ENCODE peak calls at places on chromosomes 6 and 20, in eight cellular contexts. Q, Y, I, T, J, U, B and V are unnamed samples.

GRCh38 chr6:23354004-23354403 is 772.0 kb upstream of the NRSN1 start:
- DNase-seq in Q (no peak), Y (no peak), I (no peak), T (no peak), J (no peak), U (no peak), B (no peak), V (no peak)

GRCh38 chr6:53151676-53152075 is 3.0 kb upstream of the GCM1 start:
- DNase-seq in Q (no peak), Y (no peak), I (no peak), T (no peak), J (no peak), U (peak; percentile 80), B (no peak), V (no peak)

GRCh38 chr6:148166339-148166949 is 176.2 kb upstream of the SASH1 start:
- DNase-seq in Q (no peak), Y (no peak), I (peak; percentile 59), T (no peak), J (no peak), U (peak; percentile 80), B (no peak), V (no peak)

GRCh38 chr6:133040025-133040838 is 200.9 kb upstream of the EYA4 start:
- DNase-seq in Q (no peak), Y (no peak), I (peak; percentile 23), T (no peak), J (no peak), U (no peak), B (no peak), V (no peak)

GRCh38 chr6:161618816-161619454 is 345.1 kb upstream of the AGPAT4 start:
- DNase-seq in Q (no peak), Y (no peak), I (peak; percentile 78), T (no peak), J (no peak), U (peak; percentile 79), B (no peak), V (no peak)

GRCh38 chr6:6890400-6890858 is 217.3 kb upstream of the RREB1 start:
- DNase-seq in Q (no peak), Y (no peak), I (no peak), T (peak; percentile 46), J (no peak), U (no peak), B (peak; percentile 67), V (no peak)

GRCh38 chr6:153145591-153145990 is 14.5 kb upstream of the RGS17 start:
- DNase-seq in Q (no peak), Y (no peak), I (no peak), T (no peak), J (no peak), U (no peak), B (no peak), V (no peak)

GRCh38 chr6:158642097-158642601 is 2.4 kb downstream of the DYNLT1 start:
- DNase-seq in Q (no peak), Y (no peak), I (peak; percentile 95), T (peak; percentile 37), J (no peak), U (no peak), B (no peak), V (no peak)

GRCh38 chr6:43297644-43298564 is at the start of gene SLC22A7:
- DNase-seq in Q (no peak), Y (no peak), I (no peak), T (no peak), J (no peak), U (no peak), B (no peak), V (no peak)

GRCh38 chr20:24989162-24989561 is 3.4 kb downstream of the APMAP start:
- DNase-seq in Q (no peak), Y (no peak), I (no peak), T (no peak), J (no peak), U (no peak), B (no peak), V (no peak)

GRCh38 chr6:45703041-45703739 is 312.5 kb downstream of the CLIC5 start:
- DNase-seq in Q (no peak), Y (no peak), I (peak; percentile 78), T (no peak), J (no peak), U (peak; percentile 38), B (no peak), V (no peak)

GRCh38 chr6:40583694-40584093 is 3.5 kb downstream of the LRFN2 start:
- DNase-seq in Q (no peak), Y (no peak), I (no peak), T (no peak), J (no peak), U (no peak), B (no peak), V (no peak)

GRCh38 chr6:89487864-89488263 is 54.9 kb downstream of the ANKRD6 start:
- DNase-seq in Q (no peak), Y (no peak), I (no peak), T (no peak), J (no peak), U (no peak), B (no peak), V (no peak)

GRCh38 chr20:13625241-13625981 is 13.3 kb downstream of the TASP1 start:
- DNase-seq in Q (no peak), Y (no peak), I (no peak), T (no peak), J (no peak), U (no peak), B (no peak), V (no peak)

GRCh38 chr20:9301129-9302072 is 213.0 kb upstream of the LAMP5 start:
- DNase-seq in Q (no peak), Y (no peak), I (peak; percentile 77), T (no peak), J (no peak), U (no peak), B (no peak), V (no peak)

GRCh38 chr20:58003525-58003924 is 224.9 kb downstream of the ANKRD60 start:
- DNase-seq in Q (no peak), Y (no peak), I (no peak), T (no peak), J (peak; percentile 41), U (peak; percentile 51), B (no peak), V (no peak)

GRCh38 chr6:140897349-140897748 is 1235.4 kb upstream of the GJE1 start:
- DNase-seq in Q (no peak), Y (no peak), I (no peak), T (no peak), J (no peak), U (no peak), B (no peak), V (no peak)

GRCh38 chr20:47466193-47466592 is 35.5 kb upstream of the NCOA3 start:
- DNase-seq in Q (no peak), Y (no peak), I (no peak), T (no peak), J (no peak), U (peak; percentile 40), B (no peak), V (no peak)

GRCh38 chr6:155599571-155599970 is 143.9 kb upstream of the NOX3 start:
- DNase-seq in Q (no peak), Y (no peak), I (no peak), T (no peak), J (no peak), U (no peak), B (no peak), V (no peak)

GRCh38 chr6:87789198-87789899 is 87.3 kb upstream of the AKIRIN2 start:
- DNase-seq in Q (no peak), Y (no peak), I (peak; percentile 48), T (peak; percentile 50), J (no peak), U (no peak), B (no peak), V (no peak)

GRCh38 chr6:111753573-111753972 is 119.7 kb downstream of the FYN start:
- DNase-seq in Q (no peak), Y (no peak), I (no peak), T (no peak), J (no peak), U (no peak), B (no peak), V (no peak)

GRCh38 chr20:10414982-10415650 is 18.9 kb downstream of the MKKS start:
- DNase-seq in Q (no peak), Y (no peak), I (peak; percentile 42), T (no peak), J (no peak), U (no peak), B (no peak), V (no peak)

GRCh38 chr6:100184473-100184872 is 190.4 kb upstream of the MCHR2 start:
- DNase-seq in Q (no peak), Y (no peak), I (no peak), T (no peak), J (no peak), U (no peak), B (no peak), V (no peak)
- H3K27ac ChIP-seq in Q (no peak overlapping the region), Y (no peak overlapping the region), I (no peak overlapping the region), T (no peak overlapping the region), J (no peak overlapping the region), U (no peak overlapping the region), B (no peak overlapping the region), V (no peak overlapping the region)

GRCh38 chr6:85868685-85869084 is 226.0 kb upstream of the SYNCRIP start:
- DNase-seq in Q (no peak), Y (no peak), I (no peak), T (no peak), J (no peak), U (no peak), B (no peak), V (no peak)
- H3K4me1 ChIP-seq in Q (no peaks in the 10 kb centered on the region), Y (peaks cover 5% of the 10 kb centered on the region), I (no peaks in the 10 kb centered on the region), T (peaks cover 8% of the 10 kb centered on the region), J (peaks cover 28% of the 10 kb centered on the region), U (peaks cover 27% of the 10 kb centered on the region), B (no peaks in the 10 kb centered on the region), V (no peaks in the 10 kb centered on the region)

DNA sequence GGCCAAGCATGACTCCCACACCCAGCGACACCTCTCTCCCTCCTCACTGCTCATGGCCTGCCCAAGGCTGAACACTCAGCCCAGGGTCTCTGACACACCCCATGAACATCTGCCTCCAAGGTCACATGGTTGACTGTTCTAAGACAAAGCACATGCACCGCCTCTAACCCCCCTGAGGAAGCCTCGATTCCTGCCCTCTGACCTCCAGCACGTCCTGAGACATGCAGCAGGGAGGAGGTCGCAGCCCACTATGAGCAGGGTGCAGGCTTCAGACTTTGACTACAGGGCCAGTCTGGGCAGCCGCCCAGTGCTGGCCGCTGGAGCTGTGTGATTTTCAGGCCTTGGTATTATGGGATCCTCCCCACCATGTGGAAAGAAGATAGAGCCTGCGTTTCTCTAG is 46.2 kb downstream of the RRBP1 start:
- DNase-seq in Q (no peak), Y (no peak), I (no peak), T (no peak), J (no peak), U (no peak), B (peak; percentile 62), V (no peak)
- H3K27ac ChIP-seq in Q (no peak overlapping the region), Y (no peak overlapping the region), I (peak overlapping the region; percentile 41), T (no peak overlapping the region), J (no peak overlapping the region), U (no peak overlapping the region), B (no peak overlapping the region), V (no peak overlapping the region)

GRCh38 chr20:37991506-37992302 is 41.6 kb downstream of the TTI1 start:
- DNase-seq in Q (no peak), Y (no peak), I (no peak), T (no peak), J (no peak), U (no peak), B (no peak), V (no peak)
- H3K4me1 ChIP-seq in Q (no peaks in the 10 kb centered on the region), Y (peaks cover 9% of the 10 kb centered on the region), I (peaks cover 5% of the 10 kb centered on the region), T (peaks cover 39% of the 10 kb centered on the region), J (peaks cover 38% of the 10 kb centered on the region), U (peaks cover 3% of the 10 kb centered on the region), B (peaks cover 6% of the 10 kb centered on the region), V (no peaks in the 10 kb centered on the region)

GRCh38 chr20:38874460-38875169 is 51.6 kb upstream of the FAM83D start:
- DNase-seq in Q (no peak), Y (peak; percentile 59), I (no peak), T (no peak), J (no peak), U (no peak), B (no peak), V (no peak)
- H3K27ac ChIP-seq in Q (peak overlapping the region; percentile 81), Y (peak overlapping the region; percentile 85), I (no peak overlapping the region), T (peak overlapping the region; percentile 53), J (peak overlapping the region; percentile 72), U (no peak overlapping the region), B (no peak overlapping the region), V (peak overlapping the region; percentile 61)